ENCODE peak calls at places on chromosomes 11 and 22, in four cellular contexts. G is NAMALWA, K is A549, W is AG09309. X is an unnamed sample.

GRCh38 chr22:22178992-22179391 is 65.6 kb upstream of the VPREB1 start:
- DNase-seq in G (no peak), K (no peak), W (no peak), X (peak)

GRCh38 chr11:2453436-2453835 is 8.6 kb downstream of the KCNQ1 start:
- DNase-seq in G (no peak), K (no peak), W (no peak), X (no peak)

GRCh38 chr22:24141586-24141985 is 39.7 kb upstream of the SUSD2 start:
- DNase-seq in G (no peak), K (no peak), W (no peak), X (peak)

GRCh38 chr11:123454060-123454651 is 24.1 kb downstream of the GRAMD1B start:
- DNase-seq in G (no peak), K (peak), W (no peak), X (peak)

GRCh38 chr22:46742576-46743221 is 4.6 kb upstream of the CERK start:
- DNase-seq in G (no peak), K (peak), W (no peak), X (no peak)

GRCh38 chr11:63635762-63636465 is 21.7 kb upstream of the PLAAT3 start:
- DNase-seq in G (peak), K (peak), W (no peak), X (peak)

GRCh38 chr11:83538286-83538685 is 252.1 kb upstream of the CCDC90B start:
- DNase-seq in G (no peak), K (no peak), W (no peak), X (no peak)

GRCh38 chr11:5363712-5364111 is 12.4 kb downstream of the OR51B6 start:
- DNase-seq in G (no peak), K (no peak), W (no peak), X (no peak)

GRCh38 chr11:134039726-134040385 is 29.0 kb upstream of the JAM3 start:
- DNase-seq in G (no peak), K (no peak), W (no peak), X (no peak)

GRCh38 chr22:43859621-43860020 is 2.7 kb downstream of the SULT4A1 start:
- DNase-seq in G (no peak), K (no peak), W (no peak), X (no peak)

GRCh38 chr22:17583151-17583550 is 19.9 kb downstream of the SLC25A18 start:
- DNase-seq in G (no peak), K (no peak), W (no peak), X (no peak)

GRCh38 chr22:26399288-26399687 is 29.8 kb upstream of the ASPHD2 start:
- DNase-seq in G (peak), K (no peak), W (no peak), X (no peak)

GRCh38 chr11:79670846-79671245 is 230.0 kb upstream of the TENM4 start:
- DNase-seq in G (no peak), K (no peak), W (no peak), X (no peak)

GRCh38 chr11:1889527-1889930 is 2.2 kb downstream of the PRR33 start:
- DNase-seq in G (no peak), K (no peak), W (no peak), X (no peak)

GRCh38 chr11:89405629-89406028 is 85.5 kb downstream of the NOX4 start:
- DNase-seq in G (peak), K (peak), W (no peak), X (peak)

GRCh38 chr11:120994460-120994859 is 29.4 kb upstream of the TBCEL start:
- DNase-seq in G (no peak), K (no peak), W (no peak), X (no peak)

GRCh38 chr11:72024073-72024749 is 25.5 kb downstream of the IL18BP start:
- DNase-seq in G (no peak), K (no peak), W (no peak), X (no peak)

GRCh38 chr11:116066777-116067176 is 562.6 kb upstream of the CADM1 start:
- DNase-seq in G (no peak), K (no peak), W (no peak), X (no peak)

GRCh38 chr11:65135633-65136145 is 1.4 kb upstream of the SYVN1 start:
- DNase-seq in G (peak), K (no peak), W (no peak), X (peak)

GRCh38 chr22:39666926-39667325 is 96.4 kb downstream of the CACNA1I start:
- DNase-seq in G (no peak), K (no peak), W (no peak), X (no peak)

GRCh38 chr11:128658499-128658898 is 35.4 kb upstream of the FLI1 start:
- DNase-seq in G (peak), K (no peak), W (no peak), X (no peak)

GRCh38 chr11:44065161-44065571 is 904 bp upstream of the ACCS start:
- DNase-seq in G (no peak), K (no peak), W (no peak), X (no peak)

GRCh38 chr11:62577046-62577708 is 3.5 kb upstream of the EEF1G start:
- DNase-seq in G (no peak), K (no peak), W (no peak), X (no peak)

GRCh38 chr11:130802567-130802966 is 113.7 kb downstream of the SNX19 start:
- DNase-seq in G (no peak), K (no peak), W (no peak), X (no peak)

GRCh38 chr11:118785362-118785761 is 5.6 kb downstream of the DDX6 start:
- DNase-seq in G (no peak), K (no peak), W (no peak), X (no peak)

GRCh38 chr11:117314840-117315239 is 1.2 kb downstream of the BACE1 start:
- DNase-seq in G (no peak), K (no peak), W (no peak), X (no peak)

GRCh38 chr22:32852346-32853251 is 51.1 kb downstream of the TIMP3 start:
- DNase-seq in G (no peak), K (no peak), W (no peak), X (no peak)

GRCh38 chr11:72483412-72484186 is 49.3 kb upstream of the CLPB start:
- DNase-seq in G (no peak), K (peak), W (no peak), X (peak)

GRCh38 chr11:76436020-76436419 is 8.8 kb upstream of the EMSY start:
- DNase-seq in G (no peak), K (no peak), W (no peak), X (no peak)